ENCODE peak calls at places on chromosomes 7 and 10, in eight cellular contexts. A is SK-N-SH, G is H1, H is GM12878, P is stomach, K is K562, S is sigmoid colon, Y is suprapubic skin. F is an unnamed sample.
A peak's percentile ranks its signal among the peaks of the same experiment; 100 is the strongest.

GRCh38 chr10:20276127-20276979 is 460.1 kb downstream of the PLXDC2 start:
- DNase-seq in G (no peak), P (no peak), S (no peak), K (no peak), H (no peak), A (no peak), Y (no peak), F (no peak)

GRCh38 chr10:126425473-126426065 is 37.3 kb upstream of the ADAM12 start:
- DNase-seq in G (no peak), Y (no peak), P (no peak), S (no peak), A (no peak), H (no peak), K (no peak), F (no peak)

GRCh38 chr10:74208081-74208480 is 57.1 kb downstream of the ADK start:
- DNase-seq in A (no peak), Y (no peak), G (no peak), K (no peak), H (no peak), P (peak; percentile 51), S (no peak), F (peak; percentile 51)

GRCh38 chr7:158047386-158048059 is 540.1 kb downstream of the PTPRN2 start:
- DNase-seq in Y (no peak), H (no peak), K (no peak), S (peak; percentile 26), G (no peak), P (no peak), A (no peak), F (no peak)

GRCh38 chr7:46554688-46555422 is 633.8 kb upstream of the IGFBP3 start:
- DNase-seq in Y (no peak), S (no peak), G (no peak), K (no peak), A (no peak), H (no peak), P (no peak), F (no peak)

GRCh38 chr10:63468947-63469346 is 3.2 kb upstream of the JMJD1C start:
- DNase-seq in A (no peak), G (no peak), K (no peak), P (no peak), Y (no peak), S (no peak), H (no peak), F (no peak)

GRCh38 chr7:157337316-157338149 is 729 bp downstream of the DNAJB6 start:
- DNase-seq in H (no peak), K (peak; percentile 93), Y (peak; percentile 82), A (peak; percentile 91), G (no peak), S (peak; percentile 79), P (peak; percentile 76), F (peak; percentile 83)

GRCh38 chr7:23654508-23654907 is 25.5 kb upstream of the FAM221A start:
- DNase-seq in P (peak; percentile 58), S (no peak), H (no peak), A (peak; percentile 26), Y (no peak), G (no peak), K (peak; percentile 25), F (peak; percentile 28)

GRCh38 chr10:133528845-133529575 is 1.8 kb downstream of the CYP2E1 start:
- DNase-seq in K (peak; percentile 55), Y (no peak), H (no peak), A (peak; percentile 54), G (no peak), P (peak; percentile 38), S (no peak), F (no peak)

GRCh38 chr7:301291-302053 is 11.5 kb downstream of the FOXL3 start:
- DNase-seq in A (no peak), K (no peak), P (no peak), S (peak; percentile 47), G (no peak), Y (peak; percentile 78), H (no peak), F (no peak)

GRCh38 chr7:116500071-116500853 is 724 bp downstream of the CAV2 start:
- DNase-seq in P (peak; percentile 29), S (peak; percentile 72), G (no peak), Y (peak; percentile 81), A (peak; percentile 19), H (no peak), K (peak; percentile 55), F (peak; percentile 26)

GRCh38 chr10:81866753-81867152 is 8.2 kb upstream of the NRG3 start:
- DNase-seq in H (no peak), S (no peak), Y (no peak), A (no peak), G (no peak), P (no peak), K (no peak), F (no peak)

GRCh38 chr10:132939957-132940790 is 2.2 kb downstream of the CFAP46 start:
- DNase-seq in G (no peak), H (no peak), Y (no peak), K (peak; percentile 68), P (peak; percentile 43), A (peak; percentile 57), S (no peak), F (peak; percentile 35)

GRCh38 chr10:62632071-62632809 is 172.3 kb upstream of the ADO start:
- DNase-seq in Y (no peak), A (no peak), P (no peak), G (no peak), S (no peak), H (peak; percentile 80), K (no peak), F (peak; percentile 46)

GRCh38 chr10:72248477-72249151 is 25.1 kb upstream of the DDIT4 start:
- DNase-seq in P (peak; percentile 87), S (peak; percentile 95), K (no peak), H (peak; percentile 99), Y (peak; percentile 91), A (peak; percentile 35), G (no peak), F (peak; percentile 90)

GRCh38 chr10:23344251-23344841 is at the start of gene C10orf67:
- DNase-seq in P (no peak), H (no peak), S (no peak), Y (no peak), G (peak; percentile 17), A (peak; percentile 79), K (no peak), F (peak; percentile 31)

GRCh38 chr10:76558586-76558985 is 1079.0 kb downstream of the KCNMA1 start:
- DNase-seq in S (peak; percentile 80), A (no peak), G (no peak), K (no peak), P (peak; percentile 64), Y (no peak), H (no peak), F (peak; percentile 32)

GRCh38 chr10:91140995-91141549 is 79.4 kb upstream of the PCGF5 start:
- DNase-seq in K (no peak), S (no peak), Y (no peak), G (no peak), P (no peak), A (no peak), H (no peak), F (no peak)

GRCh38 chr7:112572669-112573301 is 92.0 kb downstream of the LSMEM1 start:
- DNase-seq in K (no peak), Y (no peak), A (no peak), H (no peak), S (no peak), G (no peak), P (no peak), F (peak; percentile 30)

GRCh38 chr10:29328988-29329387 is 40.1 kb downstream of the LYZL1 start:
- DNase-seq in P (no peak), G (no peak), A (no peak), S (peak; percentile 79), K (no peak), Y (no peak), H (no peak), F (peak; percentile 13)

GRCh38 chr7:92422926-92423325 is 24.4 kb upstream of the GATAD1 start:
- DNase-seq in K (no peak), G (no peak), Y (no peak), P (no peak), H (no peak), S (no peak), A (no peak), F (no peak)

GRCh38 chr10:133335238-133336122 is 1.2 kb downstream of the CALY start:
- DNase-seq in H (no peak), G (no peak), K (peak; percentile 47), A (peak; percentile 67), S (no peak), Y (no peak), P (peak; percentile 48), F (peak; percentile 62)

GRCh38 chr10:98316661-98317060 is 48.7 kb upstream of the LOXL4 start:
- DNase-seq in Y (no peak), G (no peak), A (no peak), H (no peak), P (no peak), K (no peak), S (no peak), F (no peak)

GRCh38 chr7:11831383-11831726 is 643 bp downstream of the THSD7A start:
- DNase-seq in H (no peak), S (no peak), P (no peak), K (no peak), G (no peak), Y (no peak), A (no peak), F (no peak)

GRCh38 chr7:95549818-95550529 is 46.3 kb downstream of the PDK4 start:
- DNase-seq in A (no peak), G (no peak), K (peak; percentile 62), Y (peak; percentile 97), S (peak; percentile 99), H (no peak), P (peak; percentile 94), F (peak; percentile 92)

GRCh38 chr10:119441921-119442757 is 100.4 kb downstream of the RGS10 start:
- DNase-seq in A (no peak), P (no peak), S (no peak), G (no peak), H (no peak), Y (no peak), K (no peak), F (no peak)
- TF ChIP-seq EP300 in A (no peak), P (no peak), S (no peak), G (no peak), H (no peak), Y (no peak), K (no peak), F (no peak)

DNA sequence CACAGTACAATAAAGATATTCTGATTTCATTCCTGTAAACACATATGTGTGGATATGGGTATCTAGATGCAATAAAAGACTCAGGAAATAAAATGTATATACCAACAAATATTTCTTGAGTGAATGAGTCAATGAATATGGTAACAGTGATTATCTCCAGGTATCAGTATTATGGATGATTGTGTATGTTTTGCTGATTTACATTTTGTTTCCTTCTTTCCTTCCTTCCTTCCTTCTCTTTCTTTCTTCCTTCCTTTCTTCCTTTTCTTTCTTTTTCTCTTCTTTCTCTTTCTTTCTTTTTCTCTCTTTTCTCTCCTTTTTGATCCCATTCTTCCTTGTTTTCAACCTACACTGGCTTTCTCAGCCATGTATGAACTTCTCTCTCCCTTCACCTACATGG is 85.3 kb upstream of the DLX6 start:
- DNase-seq in G (no peak), S (no peak), K (no peak), A (no peak), Y (no peak), P (no peak), H (no peak), F (no peak)
- TF ChIP-seq POLR2AphosphoS5 in G (no peak), S (no peak), K (no peak), A (no peak), Y (no peak), P (no peak), H (no peak), F (no peak)

GRCh38 chr7:77467453-77467852 is 51.3 kb upstream of the GSAP start:
- DNase-seq in A (no peak), H (no peak), G (no peak), K (no peak), Y (no peak), P (no peak), S (peak; percentile 81), F (peak; percentile 18)
- TF ChIP-seq EP300 in A (no peak), H (no peak), G (no peak), K (no peak), Y (no peak), P (no peak), S (no peak), F (no peak)

GRCh38 chr7:93646538-93646937 is 72.0 kb upstream of the CALCR start:
- DNase-seq in P (no peak), K (no peak), S (no peak), H (no peak), G (no peak), Y (no peak), A (no peak), F (no peak)
- TF ChIP-seq POLR2AphosphoS5 in P (no peak), K (no peak), S (no peak), H (no peak), G (no peak), Y (no peak), A (no peak), F (no peak)